ENCODE peak calls at places on chromosomes 2 and 18, in eight cellular contexts. Z is CD8-positive, alpha-beta T cell; K is IMR-90; R is colonic mucosa; X is H9; B is adrenal gland; Q is AG04450; G is dorsolateral prefrontal cortex. H is an unnamed sample.

GRCh38 chr2:163856941-163857340 is 121.1 kb upstream of the FIGN start:
- DNase-seq in Z (no peak), K (no peak), R (no peak), X (no peak), B (no peak), Q (no peak), G (no peak), H (no peak)

GRCh38 chr2:63048367-63049171 is 2.1 kb upstream of the OTX1 start:
- DNase-seq in Z (no peak), K (no peak), R (peak), X (peak), B (no peak), Q (no peak), G (no peak), H (no peak)

GRCh38 chr2:36762764-36763490 is 66.4 kb downstream of the VIT start:
- DNase-seq in Z (no peak), K (no peak), R (no peak), X (no peak), B (no peak), Q (no peak), G (no peak), H (no peak)

GRCh38 chr2:109597283-109597682 is 16.5 kb downstream of the SEPTIN10 start:
- DNase-seq in Z (no peak), K (no peak), R (no peak), X (no peak), B (no peak), Q (no peak), G (no peak), H (no peak)

GRCh38 chr2:219593154-219593553 is 4.5 kb upstream of the STK11IP start:
- DNase-seq in Z (no peak), K (no peak), R (no peak), X (no peak), B (no peak), Q (no peak), G (no peak), H (no peak)

GRCh38 chr2:202337133-202337532 is 39.0 kb upstream of the BMPR2 start:
- DNase-seq in Z (no peak), K (no peak), R (no peak), X (no peak), B (no peak), Q (no peak), G (no peak), H (no peak)

GRCh38 chr18:79611040-79611681 is 68.4 kb upstream of the CTDP1 start:
- DNase-seq in Z (no peak), K (peak), R (no peak), X (no peak), B (peak), Q (peak), G (no peak), H (no peak)

GRCh38 chr2:3313845-3314375 is 63.7 kb downstream of the EIPR1 start:
- DNase-seq in Z (no peak), K (no peak), R (no peak), X (no peak), B (no peak), Q (no peak), G (no peak), H (no peak)

GRCh38 chr2:219230201-219230540 is 565 bp downstream of the ANKZF1 start:
- DNase-seq in Z (peak), K (peak), R (peak), X (peak), B (peak), Q (no peak), G (no peak), H (no peak)

GRCh38 chr18:69787825-69788547 is 159.7 kb downstream of the CD226 start:
- DNase-seq in Z (no peak), K (peak), R (no peak), X (no peak), B (no peak), Q (peak), G (no peak), H (no peak)

GRCh38 chr2:11270891-11271290 is 73.5 kb downstream of the ROCK2 start:
- DNase-seq in Z (no peak), K (peak), R (no peak), X (no peak), B (no peak), Q (peak), G (no peak), H (no peak)

GRCh38 chr2:101771911-101772321 is 74.4 kb downstream of the MAP4K4 start:
- DNase-seq in Z (no peak), K (no peak), R (no peak), X (no peak), B (no peak), Q (no peak), G (no peak), H (no peak)

GRCh38 chr2:50448556-50448955 is 583.4 kb downstream of the NRXN1 start:
- DNase-seq in Z (no peak), K (no peak), R (no peak), X (no peak), B (no peak), Q (no peak), G (no peak), H (no peak)

GRCh38 chr2:215644233-215644929 is 208.5 kb upstream of the FN1 start:
- DNase-seq in Z (no peak), K (no peak), R (no peak), X (no peak), B (no peak), Q (no peak), G (no peak), H (no peak)

GRCh38 chr2:128159437-128159836 is 68.4 kb downstream of the UGGT1 start:
- DNase-seq in Z (no peak), K (no peak), R (no peak), X (no peak), B (peak), Q (no peak), G (no peak), H (no peak)

GRCh38 chr2:241844066-241844728 is 14.5 kb downstream of the PDCD1 start:
- DNase-seq in Z (peak), K (peak), R (peak), X (peak), B (peak), Q (no peak), G (no peak), H (peak)

GRCh38 chr2:60961457-60961856 is 56.1 kb upstream of the PEX13 start:
- DNase-seq in Z (no peak), K (peak), R (no peak), X (no peak), B (no peak), Q (peak), G (no peak), H (no peak)

GRCh38 chr2:162257416-162257815 is 14.2 kb upstream of the FAP start:
- DNase-seq in Z (no peak), K (peak), R (no peak), X (no peak), B (no peak), Q (no peak), G (no peak), H (no peak)

GRCh38 chr2:238848941-238849853 is 1.3 kb downstream of the TWIST2 start:
- DNase-seq in Z (no peak), K (no peak), R (no peak), X (peak), B (no peak), Q (no peak), G (no peak), H (no peak)

GRCh38 chr18:11991021-11991770 is 9.9 kb downstream of the IMPA2 start:
- DNase-seq in Z (no peak), K (no peak), R (no peak), X (no peak), B (peak), Q (no peak), G (no peak), H (no peak)

GRCh38 chr2:86570069-86570468 is 6.8 kb upstream of the CHMP3 start:
- DNase-seq in Z (no peak), K (no peak), R (no peak), X (no peak), B (no peak), Q (no peak), G (no peak), H (no peak)

GRCh38 chr2:234694244-234695013 is 197.5 kb upstream of the ARL4C start:
- DNase-seq in Z (no peak), K (peak), R (peak), X (no peak), B (no peak), Q (no peak), G (no peak), H (no peak)

GRCh38 chr2:173023718-173024117 is 51.9 kb upstream of the MAP3K20 start:
- DNase-seq in Z (no peak), K (no peak), R (no peak), X (no peak), B (no peak), Q (no peak), G (no peak), H (no peak)

GRCh38 chr18:22822024-22822423 is 111.1 kb upstream of the RBBP8 start:
- DNase-seq in Z (no peak), K (peak), R (peak), X (peak), B (no peak), Q (no peak), G (no peak), H (no peak)

GRCh38 chr18:5584751-5585417 is 41.1 kb upstream of the EPB41L3 start:
- DNase-seq in Z (no peak), K (peak), R (no peak), X (no peak), B (no peak), Q (no peak), G (no peak), H (no peak)

GRCh38 chr2:28631514-28632206 is 120.0 kb upstream of the PPP1CB start:
- DNase-seq in Z (no peak), K (no peak), R (no peak), X (no peak), B (no peak), Q (no peak), G (no peak), H (no peak)

GRCh38 chr2:71963295-71963694 is 184.4 kb downstream of the CYP26B1 start:
- DNase-seq in Z (no peak), K (no peak), R (no peak), X (no peak), B (no peak), Q (no peak), G (no peak), H (no peak)

GRCh38 chr2:240643811-240644150 is 18.5 kb downstream of the GPR35 start:
- DNase-seq in Z (no peak), K (no peak), R (no peak), X (no peak), B (no peak), Q (no peak), G (peak), H (no peak)

GRCh38 chr2:98453531-98453930 is 8.9 kb downstream of the INPP4A start:
- DNase-seq in Z (no peak), K (no peak), R (no peak), X (no peak), B (no peak), Q (no peak), G (no peak), H (no peak)

GRCh38 chr2:98454073-98454472 is 9.4 kb downstream of the INPP4A start:
- DNase-seq in Z (no peak), K (no peak), R (no peak), X (no peak), B (no peak), Q (no peak), G (no peak), H (no peak)

GRCh38 chr2:98454500-98455235 is 10.0 kb downstream of the INPP4A start:
- DNase-seq in Z (peak), K (peak), R (no peak), X (no peak), B (no peak), Q (no peak), G (no peak), H (no peak)

GRCh38 chr2:98457045-98457696 is 12.5 kb downstream of the INPP4A start:
- DNase-seq in Z (no peak), K (peak), R (no peak), X (no peak), B (no peak), Q (peak), G (no peak), H (no peak)

GRCh38 chr2:98455494-98455976 is 10.9 kb downstream of the INPP4A start:
- DNase-seq in Z (peak), K (peak), R (no peak), X (no peak), B (no peak), Q (no peak), G (no peak), H (no peak)
- H3K27ac ChIP-seq in Z (peak), K (peak), R (peak), X (no peak), B (peak), Q (peak), G (no peak), H (peak)

DNA sequence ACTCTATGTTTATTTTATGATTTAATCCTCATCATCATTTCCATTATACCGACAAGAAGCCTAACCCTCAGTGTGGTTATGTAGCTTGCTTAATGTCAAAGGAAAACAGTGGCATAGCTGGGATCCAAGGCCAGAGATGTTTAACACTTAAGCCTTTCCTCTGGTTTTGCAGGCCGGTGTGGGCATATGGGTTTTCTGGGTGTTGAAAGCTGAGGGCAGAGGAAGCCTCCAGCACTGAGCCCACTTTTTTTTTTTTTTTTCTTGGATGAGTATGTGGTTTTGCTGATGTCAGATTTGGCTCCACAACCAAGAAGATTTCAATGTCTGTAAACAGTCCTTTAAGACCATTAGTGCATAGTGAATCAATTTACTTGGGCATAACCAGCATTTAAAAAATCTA is 41.3 kb downstream of the LHCGR start:
- DNase-seq in Z (no peak), K (peak), R (no peak), X (no peak), B (no peak), Q (peak), G (no peak), H (no peak)
- H3K27ac ChIP-seq in Z (no peak), K (peak), R (no peak), X (no peak), B (no peak), Q (peak), G (no peak), H (no peak)

DNA sequence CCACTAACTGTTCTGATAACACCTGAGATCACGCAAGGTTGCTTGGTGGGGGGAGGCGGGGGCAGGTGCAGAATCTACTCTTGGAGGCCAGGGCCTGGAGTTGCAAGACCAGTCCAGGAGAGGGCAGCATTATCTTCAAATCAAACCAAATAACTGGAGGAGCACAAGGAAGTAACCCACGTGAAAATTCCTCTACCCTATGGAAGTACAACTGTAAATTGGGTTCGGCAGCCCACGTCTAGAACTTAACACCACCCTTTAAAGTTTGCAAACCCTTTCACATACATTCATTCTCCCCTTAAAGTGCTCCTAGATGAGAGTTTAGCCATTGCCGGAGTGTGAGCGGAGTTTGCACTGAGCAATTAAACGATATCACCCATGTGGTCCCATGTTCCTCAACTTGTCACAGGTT is 19.6 kb upstream of the CXCR1 start:
- DNase-seq in Z (peak), K (peak), R (peak), X (peak), B (peak), Q (peak), G (peak), H (peak)
- H3K27ac ChIP-seq in Z (no peak), K (no peak), R (no peak), X (no peak), B (no peak), Q (no peak), G (no peak), H (no peak)

GRCh38 chr2:171254666-171255065 is 94.0 kb upstream of the TLK1 start:
- DNase-seq in Z (no peak), K (no peak), R (no peak), X (no peak), B (no peak), Q (no peak), G (no peak), H (no peak)
- H3K27ac ChIP-seq in Z (no peak), K (no peak), R (no peak), X (no peak), B (no peak), Q (no peak), G (no peak), H (no peak)

GRCh38 chr2:207333599-207334308 is 168.0 kb upstream of the KLF7 start:
- DNase-seq in Z (no peak), K (peak), R (no peak), X (no peak), B (no peak), Q (no peak), G (no peak), H (no peak)

GRCh38 chr2:207328944-207329386 is 163.2 kb upstream of the KLF7 start:
- DNase-seq in Z (no peak), K (no peak), R (no peak), X (no peak), B (no peak), Q (no peak), G (no peak), H (no peak)

GRCh38 chr2:207332473-207333212 is 166.9 kb upstream of the KLF7 start:
- DNase-seq in Z (no peak), K (peak), R (no peak), X (no peak), B (no peak), Q (no peak), G (no peak), H (no peak)

GRCh38 chr2:207331674-207332073 is 165.9 kb upstream of the KLF7 start:
- DNase-seq in Z (no peak), K (no peak), R (no peak), X (no peak), B (no peak), Q (no peak), G (no peak), H (no peak)

GRCh38 chr2:207330912-207331311 is 165.2 kb upstream of the KLF7 start:
- DNase-seq in Z (no peak), K (peak), R (no peak), X (no peak), B (peak), Q (peak), G (no peak), H (no peak)
- H3K27ac ChIP-seq in Z (no peak), K (peak), R (no peak), X (no peak), B (peak), Q (peak), G (no peak), H (no peak)

GRCh38 chr18:13560306-13560705 is 166.1 kb downstream of the FAM210A start:
- DNase-seq in Z (no peak), K (no peak), R (no peak), X (no peak), B (no peak), Q (no peak), G (no peak), H (no peak)
- H3K27ac ChIP-seq in Z (no peak), K (no peak), R (no peak), X (no peak), B (no peak), Q (no peak), G (peak), H (no peak)

DNA sequence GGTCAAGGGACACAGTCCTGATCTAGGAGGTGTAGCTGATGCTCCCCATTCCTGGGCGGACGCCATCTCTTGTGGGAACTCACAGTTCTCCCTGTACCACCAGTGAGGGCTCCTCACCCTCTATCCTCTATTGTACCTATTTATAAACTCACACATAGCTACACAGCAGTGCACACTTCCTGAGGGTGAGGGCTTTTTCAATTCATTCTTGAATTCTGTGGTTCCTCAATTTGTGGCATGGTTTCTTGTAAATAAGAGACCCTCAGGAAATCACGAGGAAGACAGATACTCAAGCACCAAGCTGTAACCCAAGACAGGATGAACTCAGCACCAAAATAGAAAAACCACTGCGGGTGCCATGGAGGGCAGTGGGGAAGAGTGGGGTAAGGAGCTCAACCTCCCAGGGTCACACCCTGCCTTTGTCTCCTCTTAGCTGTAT is 245.9 kb upstream of the PXDN start:
- DNase-seq in Z (no peak), K (no peak), R (no peak), X (no peak), B (no peak), Q (no peak), G (no peak), H (no peak)
- H3K27ac ChIP-seq in Z (no peak), K (no peak), R (no peak), X (no peak), B (no peak), Q (no peak), G (peak), H (no peak)

H was measured in CD4-positive, alpha-beta T cell.